ENCODE peak calls at places on chromosomes 1 and 21, in eight cellular contexts. D is A549, W is ovary, M is erythroblast, G is GM12891, Q is uterus, I is K562, S is endothelial cell of umbilical vein. K is an unnamed sample.

GRCh38 chr1:215830221-215830620 is 263.1 kb downstream of the KCTD3 start:
- DNase-seq in G (no peak), Q (no peak), W (no peak), D (no peak), S (no peak), M (no peak), I (no peak), K (no peak)

GRCh38 chr1:53959664-53960250 is 13.6 kb downstream of the LRRC42 start:
- DNase-seq in S (peak), M (peak), W (no peak), D (peak), Q (no peak), G (no peak), I (peak), K (no peak)

GRCh38 chr1:153790996-153791855 is 16.0 kb downstream of the SLC27A3 start:
- DNase-seq in W (no peak), M (peak), G (peak), S (no peak), D (no peak), Q (peak), I (no peak), K (no peak)

GRCh38 chr1:230303822-230304221 is 122.3 kb downstream of the PGBD5 start:
- DNase-seq in W (no peak), M (no peak), D (no peak), G (no peak), Q (peak), S (peak), I (no peak), K (peak)

GRCh38 chr1:166947398-166948043 is 27.8 kb downstream of the ILDR2 start:
- DNase-seq in W (peak), Q (peak), G (no peak), I (peak), S (peak), D (no peak), M (no peak), K (no peak)

GRCh38 chr21:15820857-15821256 is 91.1 kb downstream of the USP25 start:
- DNase-seq in G (no peak), M (no peak), D (no peak), S (peak), I (no peak), W (no peak), Q (no peak), K (no peak)

GRCh38 chr1:160576430-160576829 is 2.9 kb downstream of the CD84 start:
- DNase-seq in G (no peak), S (no peak), D (no peak), I (no peak), W (no peak), Q (no peak), M (no peak), K (no peak)

GRCh38 chr1:70707214-70707613 is 296.1 kb downstream of the CTH start:
- DNase-seq in S (no peak), G (no peak), D (no peak), Q (no peak), M (no peak), I (no peak), W (no peak), K (no peak)

GRCh38 chr21:21921410-21922232 is 923.4 kb downstream of the NCAM2 start:
- DNase-seq in G (no peak), M (no peak), Q (no peak), D (peak), W (no peak), I (peak), S (no peak), K (no peak)

GRCh38 chr1:181503130-181503810 is 20.0 kb downstream of the CACNA1E start:
- DNase-seq in W (no peak), Q (peak), D (no peak), S (no peak), I (no peak), G (no peak), M (no peak), K (no peak)

GRCh38 chr21:46265736-46266525 is 19.5 kb downstream of the MCM3AP start:
- DNase-seq in S (no peak), M (no peak), Q (no peak), I (no peak), D (no peak), G (no peak), W (no peak), K (no peak)

GRCh38 chr1:25204797-25205441 is 27.4 kb downstream of the SYF2 start:
- DNase-seq in M (peak), D (peak), G (no peak), S (peak), I (peak), W (no peak), Q (no peak), K (no peak)

GRCh38 chr21:35075546-35075945 is 26.4 kb upstream of the RUNX1 start:
- DNase-seq in W (no peak), S (peak), G (no peak), I (peak), D (peak), M (no peak), Q (no peak), K (no peak)

GRCh38 chr1:233635765-233636502 is 22.0 kb downstream of the KCNK1 start:
- DNase-seq in W (no peak), Q (no peak), I (peak), G (no peak), D (no peak), S (no peak), M (peak), K (no peak)

GRCh38 chr1:153510984-153511410 is 24.8 kb downstream of the S100A6 start:
- DNase-seq in W (peak), I (peak), S (peak), D (peak), Q (peak), M (peak), G (peak), K (peak)

GRCh38 chr1:214864896-214865688 is 217.4 kb upstream of the KCNK2 start:
- DNase-seq in I (no peak), W (no peak), G (no peak), M (no peak), Q (no peak), S (no peak), D (peak), K (no peak)

GRCh38 chr1:206658264-206658980 is 23.1 kb downstream of the DYRK3 start:
- DNase-seq in I (peak), G (peak), S (peak), W (no peak), D (peak), M (peak), Q (no peak), K (peak)

GRCh38 chr1:52037402-52037814 is 3.8 kb upstream of the KTI12 start:
- DNase-seq in I (no peak), D (peak), M (no peak), G (no peak), Q (no peak), S (no peak), W (no peak), K (no peak)

GRCh38 chr1:235067396-235068154 is 61.1 kb downstream of the TOMM20 start:
- DNase-seq in W (no peak), D (peak), M (no peak), Q (peak), G (no peak), I (no peak), S (no peak), K (peak)

GRCh38 chr1:153447498-153448170 is 12.8 kb downstream of the S100A7 start:
- DNase-seq in I (no peak), S (no peak), M (no peak), Q (no peak), D (peak), G (no peak), W (no peak), K (no peak)

GRCh38 chr1:43930168-43930948 is 3.2 kb upstream of the ARTN start:
- DNase-seq in W (no peak), G (no peak), Q (no peak), D (no peak), S (no peak), I (peak), M (peak), K (no peak)

GRCh38 chr1:39006726-39007645 is 15.9 kb downstream of the AKIRIN1 start:
- DNase-seq in W (no peak), I (no peak), G (no peak), Q (no peak), D (peak), S (no peak), M (no peak), K (no peak)

GRCh38 chr1:167548059-167548932 is 5.3 kb downstream of the CREG1 start:
- DNase-seq in Q (no peak), W (no peak), I (peak), G (no peak), M (peak), S (no peak), D (peak), K (no peak)

GRCh38 chr1:236759252-236759859 is 35.7 kb upstream of the MTR start:
- DNase-seq in W (no peak), G (peak), Q (no peak), M (peak), D (peak), I (peak), S (peak), K (no peak)

GRCh38 chr1:171869097-171869496 is 27.8 kb downstream of the DNM3 start:
- DNase-seq in Q (no peak), S (peak), M (no peak), G (no peak), D (no peak), W (peak), I (no peak), K (no peak)

GRCh38 chr1:59696421-59697115 is 118.2 kb upstream of the HOOK1 start:
- DNase-seq in S (no peak), W (no peak), D (no peak), M (no peak), I (no peak), Q (no peak), G (no peak), K (no peak)

GRCh38 chr1:87146538-87146937 is 182.1 kb upstream of the LMO4 start:
- DNase-seq in Q (no peak), S (no peak), G (no peak), W (no peak), I (no peak), M (no peak), D (no peak), K (no peak)

GRCh38 chr1:46096269-46097148 is 35.9 kb downstream of the PIK3R3 start:
- DNase-seq in S (no peak), W (no peak), D (no peak), G (no peak), M (no peak), Q (no peak), I (no peak), K (no peak)

GRCh38 chr1:161934278-161934608 is 89.4 kb downstream of the OLFML2B start:
- DNase-seq in D (no peak), W (no peak), G (no peak), I (no peak), M (no peak), Q (no peak), S (no peak), K (no peak)

GRCh38 chr1:179105393-179105792 is 23.5 kb downstream of the TOR3A start:
- DNase-seq in I (peak), M (no peak), G (no peak), W (no peak), S (no peak), Q (no peak), D (peak), K (no peak)

GRCh38 chr1:205271277-205271676 is 43.5 kb downstream of the TMCC2 start:
- DNase-seq in I (no peak), W (peak), G (no peak), S (peak), M (no peak), Q (no peak), D (no peak), K (no peak)

GRCh38 chr1:15088146-15089025 is 65.2 kb upstream of the TMEM51 start:
- DNase-seq in D (no peak), S (no peak), M (no peak), Q (peak), I (no peak), W (no peak), G (no peak), K (no peak)

GRCh38 chr21:29145354-29145782 is 14.9 kb downstream of the MAP3K7CL start:
- DNase-seq in I (no peak), M (no peak), W (no peak), D (peak), S (peak), Q (no peak), G (no peak), K (peak)

GRCh38 chr1:89670168-89670567 is 37.2 kb downstream of the LRRC8C start:
- DNase-seq in I (no peak), Q (no peak), W (no peak), D (no peak), G (peak), S (peak), M (peak), K (no peak)

GRCh38 chr1:12480748-12481362 is 137.2 kb downstream of the DHRS3 start:
- DNase-seq in G (no peak), S (peak), I (no peak), W (no peak), Q (no peak), D (peak), M (no peak), K (no peak)

DNA sequence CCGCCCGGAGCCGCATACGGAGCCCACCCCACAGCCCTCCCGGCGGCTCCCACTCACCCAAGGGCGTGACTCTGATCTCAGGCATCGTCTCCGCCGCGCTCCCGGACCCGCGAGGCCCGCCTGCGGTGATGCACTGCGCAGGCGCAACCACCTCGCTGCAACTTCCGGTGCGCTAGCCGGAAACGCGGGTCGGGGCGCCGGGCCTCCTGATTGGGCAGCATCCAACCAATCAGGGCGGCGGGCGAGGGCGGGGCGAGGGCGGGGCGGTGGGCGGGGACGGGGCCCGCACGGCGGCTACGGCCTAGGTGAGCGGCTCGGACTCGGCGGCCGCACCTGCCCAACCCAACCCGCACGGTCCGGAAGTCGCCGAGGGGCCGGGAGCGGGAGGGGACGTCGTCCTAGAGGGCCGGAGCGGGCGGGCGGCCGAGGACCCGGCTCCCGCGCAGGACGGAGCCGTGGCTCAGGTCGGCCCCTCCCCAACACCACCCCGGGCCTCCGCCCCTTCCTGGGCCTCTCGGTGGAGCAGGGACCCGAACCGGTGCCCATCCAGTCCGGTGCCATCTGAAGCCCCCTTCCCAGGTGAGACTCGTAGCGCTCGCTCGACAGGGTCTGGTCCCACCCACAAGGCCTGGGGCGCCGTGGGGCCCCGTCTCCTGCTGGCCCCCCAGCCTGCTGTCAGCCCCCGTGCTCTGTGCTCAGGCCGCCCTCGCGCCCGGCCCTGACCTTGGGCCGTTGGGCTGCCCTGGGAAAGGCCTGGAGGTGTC is at the start of the genes CPTP and INTS11:
- DNase-seq in D (peak), S (peak), I (peak), Q (peak), M (peak), G (peak), W (peak), K (peak)
- TF ChIP-seq POLR2A in D (peak), S (peak), I (peak), Q (peak), M (peak), G (peak), W (peak), K (peak)

GRCh38 chr1:232291258-232291657 is 338.7 kb downstream of the SIPA1L2 start:
- DNase-seq in M (no peak), S (no peak), G (no peak), Q (no peak), I (no peak), D (no peak), W (no peak), K (peak)
- TF ChIP-seq POLR2A in M (no peak), S (no peak), G (no peak), Q (no peak), I (no peak), D (no peak), W (no peak), K (no peak)

DNA sequence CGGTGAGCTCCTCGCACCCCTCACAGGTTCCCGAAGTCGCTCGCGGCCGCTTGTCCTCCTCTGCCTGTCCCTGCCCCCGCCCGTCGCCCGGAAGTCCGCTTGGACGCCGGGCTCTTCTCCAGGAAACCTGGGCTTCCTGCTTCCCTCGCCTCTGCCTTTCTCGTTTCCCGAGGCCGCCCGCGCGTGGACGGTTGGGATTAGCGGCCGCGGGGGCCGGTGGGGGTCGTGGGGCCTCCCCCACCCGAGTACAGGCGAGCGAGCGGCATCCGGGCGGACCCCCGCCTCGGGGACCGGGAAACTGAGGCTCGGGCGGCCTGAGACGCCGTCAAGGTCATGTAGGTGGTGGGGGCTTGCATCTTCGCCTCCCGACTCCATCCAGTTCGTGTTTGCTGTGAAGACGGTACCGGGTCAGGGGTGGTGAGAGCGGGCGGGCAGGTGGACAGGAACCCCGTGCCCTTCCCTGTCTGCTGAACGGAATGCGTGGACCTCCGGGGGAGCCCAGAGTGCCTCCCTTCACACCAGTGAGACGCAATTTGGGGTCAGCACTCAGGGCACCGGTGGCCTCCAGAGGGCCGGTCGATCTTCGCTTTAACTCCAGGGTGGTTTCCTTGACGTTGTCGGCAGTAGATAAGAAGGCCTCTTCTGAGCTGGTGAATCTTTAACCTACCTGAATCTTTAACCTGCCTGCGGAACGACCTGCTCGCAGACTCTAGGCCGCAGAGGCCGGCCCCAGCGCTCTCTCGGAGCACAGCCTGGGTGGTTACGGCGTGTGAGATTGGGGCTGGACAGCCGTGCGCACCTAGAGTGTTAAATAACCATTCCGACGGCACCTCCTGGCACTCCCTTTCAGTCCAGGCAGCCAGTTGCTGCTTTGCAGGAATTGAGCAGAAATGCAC is 715 bp downstream of the ARF1 start:
- DNase-seq in D (no peak), G (no peak), S (peak), W (peak), M (peak), I (peak), Q (peak), K (peak)
- TF ChIP-seq POLR2A in D (no peak), G (no peak), S (no peak), W (no peak), M (no peak), I (no peak), Q (no peak), K (no peak)

DNA sequence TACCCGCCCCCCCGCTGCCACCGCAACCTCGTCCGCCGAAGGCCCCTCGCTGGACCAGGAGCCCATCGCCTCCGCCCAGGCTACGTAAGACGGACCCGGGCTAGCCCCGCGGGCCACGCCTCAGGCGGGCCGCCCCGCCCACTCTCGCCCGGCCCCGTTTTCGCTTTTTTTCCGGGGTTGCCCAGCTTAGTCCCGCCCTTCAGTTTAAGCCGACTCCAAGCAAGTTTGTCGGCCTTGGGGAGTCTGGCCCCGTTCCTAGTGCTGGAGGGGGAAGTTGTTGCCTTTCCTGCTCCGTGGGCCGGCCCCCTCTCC is 3.0 kb downstream of the RUSC1 start:
- DNase-seq in S (peak), Q (peak), I (peak), M (peak), D (peak), G (peak), W (peak), K (peak)
- TF ChIP-seq POLR2A in S (peak), Q (peak), I (no peak), M (no peak), D (no peak), G (no peak), W (no peak), K (no peak)

GRCh38 chr1:19483261-19483660 is 2.1 kb downstream of the CAPZB start:
- DNase-seq in I (no peak), Q (no peak), W (no peak), S (no peak), G (no peak), D (no peak), M (no peak), K (no peak)

GRCh38 chr1:19483691-19484090 is 1.6 kb downstream of the CAPZB start:
- DNase-seq in G (no peak), W (no peak), M (no peak), Q (no peak), I (no peak), S (no peak), D (no peak), K (no peak)

GRCh38 chr1:19484793-19485361 is 462 bp downstream of the CAPZB start:
- DNase-seq in Q (no peak), I (peak), D (peak), S (peak), M (peak), W (no peak), G (peak), K (no peak)

GRCh38 chr1:19484338-19484792 is 974 bp downstream of the CAPZB start:
- DNase-seq in I (no peak), Q (no peak), D (no peak), W (no peak), S (peak), M (peak), G (no peak), K (no peak)

DNA sequence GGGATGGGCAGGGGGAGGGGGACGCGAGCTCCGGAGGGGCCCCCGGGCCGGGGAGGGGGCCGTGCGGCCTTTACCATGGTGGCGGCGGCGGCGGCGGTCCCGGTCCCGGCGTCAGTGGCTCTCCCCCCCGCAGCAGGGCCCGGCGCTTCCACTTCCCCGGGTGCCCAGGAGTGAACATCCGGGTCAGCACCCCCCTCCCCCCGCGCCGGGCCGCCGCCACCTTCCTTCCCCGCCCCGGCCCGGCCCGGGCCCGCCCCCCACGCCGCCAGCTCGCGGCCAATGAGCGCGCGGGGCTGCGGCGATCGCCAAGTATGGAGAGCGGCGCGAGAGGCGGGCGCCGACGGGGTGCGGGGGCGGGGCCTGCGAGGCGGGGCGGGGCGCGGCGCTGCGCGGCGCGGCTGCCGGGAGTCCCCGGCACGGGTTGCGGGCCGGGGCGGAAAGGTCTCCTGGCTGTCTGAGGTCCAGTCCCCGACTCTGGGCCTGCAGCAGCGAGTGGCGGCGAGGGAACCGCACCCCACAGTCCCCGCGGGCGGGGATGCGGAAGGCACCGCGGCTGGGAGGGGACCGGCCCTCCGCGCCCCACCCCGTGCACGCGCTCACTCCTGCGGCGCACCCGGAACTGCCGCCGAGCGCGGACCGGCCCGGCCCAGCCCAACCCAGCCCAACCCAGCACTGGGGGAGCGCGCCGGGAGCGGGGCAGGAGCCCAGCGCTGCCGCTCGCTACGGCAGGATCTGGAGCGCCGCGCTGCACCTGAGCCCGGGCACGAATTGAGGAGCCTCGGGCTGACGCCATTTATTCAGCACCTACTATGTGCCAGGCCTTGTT is at the start of gene CAPZB:
- DNase-seq in S (peak), M (peak), G (peak), Q (peak), D (peak), W (peak), I (peak), K (peak)
- TF ChIP-seq POLR2A in S (peak), M (peak), G (peak), Q (peak), D (peak), W (peak), I (peak), K (peak)

K was measured in gastrocnemius medialis.